ENCODE peak calls at places on chromosomes 2 and 18, in nine cellular contexts. P is AG04449; S is AG04450; B is iPS-NIHi11; I is SHP77 treated with DMSO at 0.1 percent for 48 hours; K is stimulated activated CD8-positive, alpha-beta memory T cell treated with anti-CD3 and anti-CD28 coated beads, Interleukin-4, amount 100 ng/mL, for 24 hours; F is SIG-M5; J is germinal center; E is LoVo. Y is an unnamed sample.

GRCh38 chr2:226795281-226796011 is 4.2 kb downstream of the IRS1 start:
- DNase-seq in B (no peak), P (no peak), F (no peak), J (no peak), E (no peak), I (no peak), K (no peak), S (no peak), Y (no peak)

GRCh38 chr18:3466051-3466450 is 16.1 kb downstream of the TGIF1 start:
- DNase-seq in E (no peak), F (no peak), B (no peak), K (no peak), I (no peak), S (no peak), P (no peak), J (no peak), Y (no peak)

GRCh38 chr2:158315000-158315399 is 141.6 kb downstream of the CCDC148 start:
- DNase-seq in I (peak; percentile 4), F (no peak), P (no peak), B (no peak), E (no peak), S (no peak), K (no peak), J (no peak), Y (no peak)

GRCh38 chr2:38293152-38293865 is 83.8 kb downstream of the ATL2 start:
- DNase-seq in P (no peak), I (no peak), B (no peak), E (no peak), K (no peak), S (no peak), F (no peak), J (no peak), Y (no peak)

GRCh38 chr2:235533616-235534385 is 40.0 kb downstream of the AGAP1 start:
- DNase-seq in S (no peak), K (no peak), J (no peak), E (no peak), B (no peak), P (no peak), I (no peak), F (no peak), Y (peak; percentile 58)

GRCh38 chr2:180747728-180748127 is 232.7 kb upstream of the UBE2E3 start:
- DNase-seq in E (peak; percentile 30), F (no peak), B (no peak), K (no peak), I (no peak), S (no peak), P (no peak), J (no peak), Y (no peak)

GRCh38 chr2:204437815-204438766 is 107.2 kb upstream of the PARD3B start:
- DNase-seq in I (no peak), J (no peak), F (no peak), E (no peak), S (no peak), K (no peak), P (no peak), B (no peak), Y (no peak)

GRCh38 chr2:119647440-119648169 is 31.4 kb upstream of the TMEM177 start:
- DNase-seq in S (no peak), E (no peak), B (no peak), P (no peak), J (peak; percentile 47), K (no peak), F (no peak), I (no peak), Y (no peak)

GRCh38 chr18:79379931-79380815 is 15.6 kb upstream of the NFATC1 start:
- DNase-seq in F (no peak), K (no peak), I (no peak), S (no peak), P (no peak), B (no peak), E (no peak), J (no peak), Y (no peak)

GRCh38 chr18:23573948-23574431 is 12.3 kb downstream of the NPC1 start:
- DNase-seq in K (peak; percentile 15), F (no peak), I (no peak), S (no peak), E (no peak), J (no peak), P (no peak), B (peak; percentile 31), Y (no peak)

GRCh38 chr2:217937446-217937845 is 65.3 kb downstream of the TNS1 start:
- DNase-seq in K (no peak), P (no peak), B (no peak), J (no peak), I (no peak), F (no peak), S (no peak), E (no peak), Y (no peak)

GRCh38 chr2:205284323-205284722 is 398.0 kb upstream of the NRP2 start:
- DNase-seq in F (no peak), J (no peak), P (no peak), K (no peak), I (no peak), S (no peak), B (no peak), E (no peak), Y (no peak)

GRCh38 chr2:191789791-191790190 is 57.1 kb downstream of the CAVIN2 start:
- DNase-seq in P (no peak), B (no peak), I (no peak), E (no peak), F (no peak), S (no peak), J (no peak), K (no peak), Y (no peak)

GRCh38 chr18:52588916-52589315 is 248.9 kb downstream of the DCC start:
- DNase-seq in F (no peak), P (peak; percentile 34), I (no peak), S (peak; percentile 3), E (no peak), K (no peak), J (no peak), B (no peak), Y (no peak)

GRCh38 chr2:42361728-42362298 is 796 bp upstream of the COX7A2L start:
- DNase-seq in K (no peak), J (peak; percentile 8), P (no peak), S (no peak), F (no peak), B (no peak), I (no peak), E (no peak), Y (no peak)

GRCh38 chr2:234836251-234836650 is 115.6 kb upstream of the SH3BP4 start:
- DNase-seq in J (no peak), E (no peak), K (no peak), S (no peak), B (no peak), I (no peak), F (no peak), P (no peak), Y (no peak)

GRCh38 chr2:27566628-27567027 is 16.2 kb upstream of the ZNF512 start:
- DNase-seq in E (no peak), P (peak; percentile 50), K (no peak), S (no peak), J (no peak), I (no peak), B (no peak), F (no peak), Y (no peak)

GRCh38 chr2:58650781-58651180 is 409.7 kb upstream of the FANCL start:
- DNase-seq in F (no peak), K (no peak), J (no peak), B (no peak), S (no peak), E (no peak), I (no peak), P (no peak), Y (no peak)

GRCh38 chr2:28377201-28377816 is 15.3 kb upstream of the FOSL2 start:
- DNase-seq in I (no peak), K (no peak), F (no peak), P (no peak), S (no peak), J (no peak), B (no peak), E (no peak), Y (no peak)

GRCh38 chr2:239593965-239594771 is 193.3 kb upstream of the HDAC4 start:
- DNase-seq in P (no peak), B (no peak), J (no peak), I (no peak), E (no peak), F (no peak), S (no peak), K (no peak), Y (no peak)

GRCh38 chr2:37343537-37344434 is 644 bp upstream of the QPCT start:
- DNase-seq in I (no peak), K (no peak), S (no peak), B (peak; percentile 47), J (no peak), E (no peak), P (no peak), F (no peak), Y (no peak)

GRCh38 chr2:223976635-223977226 is 19.5 kb downstream of the MRPL44 start:
- DNase-seq in I (no peak), E (no peak), P (no peak), F (no peak), S (no peak), K (no peak), B (no peak), J (no peak), Y (no peak)

GRCh38 chr2:191335875-191336464 is 90.8 kb downstream of the MYO1B start:
- DNase-seq in P (no peak), F (no peak), K (no peak), B (no peak), J (no peak), I (no peak), E (no peak), S (no peak), Y (no peak)

GRCh38 chr2:20170646-20171250 is 54.2 kb downstream of the SDC1 start:
- DNase-seq in F (no peak), S (no peak), K (no peak), B (no peak), E (no peak), P (no peak), J (no peak), I (no peak), Y (no peak)

GRCh38 chr18:22471546-22472131 is 53.9 kb upstream of the CTAGE1 start:
- DNase-seq in E (no peak), F (no peak), K (no peak), P (no peak), B (no peak), I (no peak), J (no peak), S (no peak), Y (no peak)

GRCh38 chr18:22363867-22364463 is 53.8 kb downstream of the CTAGE1 start:
- DNase-seq in J (no peak), F (no peak), I (no peak), E (no peak), B (no peak), P (no peak), K (no peak), S (no peak), Y (no peak)

GRCh38 chr2:158724803-158725271 is 70.3 kb upstream of the DAPL1 start:
- DNase-seq in S (no peak), E (peak; percentile 34), F (no peak), P (no peak), K (no peak), I (no peak), B (no peak), J (no peak), Y (no peak)

GRCh38 chr18:24488824-24489493 is 28.5 kb downstream of the HRH4 start:
- DNase-seq in B (peak; percentile 41), I (no peak), E (peak; percentile 31), F (peak; percentile 40), P (no peak), K (no peak), S (no peak), J (peak; percentile 45), Y (no peak)

GRCh38 chr18:31667185-31667584 is 17.2 kb downstream of the B4GALT6 start:
- DNase-seq in P (no peak), F (no peak), J (no peak), S (no peak), B (no peak), K (no peak), E (no peak), I (no peak), Y (no peak)

GRCh38 chr18:11146238-11146946 is 3.0 kb downstream of the PIEZO2 start:
- DNase-seq in F (no peak), I (no peak), P (no peak), J (no peak), B (peak; percentile 22), K (no peak), S (no peak), E (no peak), Y (no peak)